ENCODE peak calls at places on chromosomes 2 and 18, in eight cellular contexts. One of them, this sample, is unnamed.

GRCh38 chr2:8477511-8478132 is 204.2 kb upstream of the ID2 start:
- DNase-seq in SK-N-SH: no peak
- DNase-seq in Panc1: no peak
- DNase-seq in HL-60: peak
- DNase-seq in H1: no peak
- DNase-seq in HCT116: no peak
- DNase-seq in breast epithelium: peak
- DNase-seq in transverse colon: no peak
- DNase-seq in this sample: no peak

GRCh38 chr2:74223941-74224770 is 25.7 kb downstream of the MTHFD2 start:
- DNase-seq in SK-N-SH: no peak
- DNase-seq in Panc1: no peak
- DNase-seq in HL-60: no peak
- DNase-seq in H1: no peak
- DNase-seq in HCT116: no peak
- DNase-seq in breast epithelium: no peak
- DNase-seq in transverse colon: no peak
- DNase-seq in this sample: no peak

GRCh38 chr2:101432411-101433181 is 42.3 kb downstream of the RFX8 start:
- DNase-seq in SK-N-SH: no peak
- DNase-seq in Panc1: no peak
- DNase-seq in HL-60: no peak
- DNase-seq in H1: no peak
- DNase-seq in HCT116: no peak
- DNase-seq in breast epithelium: no peak
- DNase-seq in transverse colon: no peak
- DNase-seq in this sample: peak

GRCh38 chr18:77897606-77898005 is 648.0 kb downstream of the GALR1 start:
- DNase-seq in SK-N-SH: no peak
- DNase-seq in Panc1: no peak
- DNase-seq in HL-60: no peak
- DNase-seq in H1: no peak
- DNase-seq in HCT116: no peak
- DNase-seq in breast epithelium: no peak
- DNase-seq in transverse colon: no peak
- DNase-seq in this sample: no peak

GRCh38 chr2:85770786-85771409 is 17.1 kb downstream of the ATOH8 start:
- DNase-seq in SK-N-SH: no peak
- DNase-seq in Panc1: no peak
- DNase-seq in HL-60: no peak
- DNase-seq in H1: no peak
- DNase-seq in HCT116: no peak
- DNase-seq in breast epithelium: no peak
- DNase-seq in transverse colon: no peak
- DNase-seq in this sample: no peak

GRCh38 chr2:158297606-158298005 is 158.9 kb downstream of the CCDC148 start:
- DNase-seq in SK-N-SH: no peak
- DNase-seq in Panc1: no peak
- DNase-seq in HL-60: peak
- DNase-seq in H1: no peak
- DNase-seq in HCT116: no peak
- DNase-seq in breast epithelium: no peak
- DNase-seq in transverse colon: no peak
- DNase-seq in this sample: no peak

GRCh38 chr2:154459286-154459685 is 239.2 kb upstream of the KCNJ3 start:
- DNase-seq in SK-N-SH: no peak
- DNase-seq in Panc1: no peak
- DNase-seq in HL-60: no peak
- DNase-seq in H1: no peak
- DNase-seq in HCT116: no peak
- DNase-seq in breast epithelium: no peak
- DNase-seq in transverse colon: no peak
- DNase-seq in this sample: no peak

GRCh38 chr2:3285901-3286645 is 91.5 kb downstream of the EIPR1 start:
- DNase-seq in SK-N-SH: peak
- DNase-seq in Panc1: no peak
- DNase-seq in HL-60: no peak
- DNase-seq in H1: no peak
- DNase-seq in HCT116: no peak
- DNase-seq in breast epithelium: no peak
- DNase-seq in transverse colon: no peak
- DNase-seq in this sample: peak

GRCh38 chr18:42182728-42183700 is 228.0 kb downstream of the PIK3C3 start:
- DNase-seq in SK-N-SH: no peak
- DNase-seq in Panc1: no peak
- DNase-seq in HL-60: no peak
- DNase-seq in H1: no peak
- DNase-seq in HCT116: no peak
- DNase-seq in breast epithelium: no peak
- DNase-seq in transverse colon: no peak
- DNase-seq in this sample: no peak

GRCh38 chr2:236155406-236155805 is 12.8 kb downstream of the GBX2 start:
- DNase-seq in SK-N-SH: no peak
- DNase-seq in Panc1: no peak
- DNase-seq in HL-60: no peak
- DNase-seq in H1: no peak
- DNase-seq in HCT116: no peak
- DNase-seq in breast epithelium: no peak
- DNase-seq in transverse colon: no peak
- DNase-seq in this sample: no peak

GRCh38 chr2:165787334-165787733 is 6.7 kb downstream of the GALNT3 start:
- DNase-seq in SK-N-SH: no peak
- DNase-seq in Panc1: no peak
- DNase-seq in HL-60: no peak
- DNase-seq in H1: no peak
- DNase-seq in HCT116: no peak
- DNase-seq in breast epithelium: no peak
- DNase-seq in transverse colon: no peak
- DNase-seq in this sample: no peak

GRCh38 chr2:147632193-147632592 is 212.6 kb upstream of the ACVR2A start:
- DNase-seq in SK-N-SH: no peak
- DNase-seq in Panc1: no peak
- DNase-seq in HL-60: no peak
- DNase-seq in H1: no peak
- DNase-seq in HCT116: no peak
- DNase-seq in breast epithelium: no peak
- DNase-seq in transverse colon: no peak
- DNase-seq in this sample: no peak

GRCh38 chr2:69674301-69674640 is 30.7 kb upstream of the AAK1 start:
- DNase-seq in SK-N-SH: no peak
- DNase-seq in Panc1: no peak
- DNase-seq in HL-60: no peak
- DNase-seq in H1: no peak
- DNase-seq in HCT116: no peak
- DNase-seq in breast epithelium: no peak
- DNase-seq in transverse colon: no peak
- DNase-seq in this sample: no peak

DNA sequence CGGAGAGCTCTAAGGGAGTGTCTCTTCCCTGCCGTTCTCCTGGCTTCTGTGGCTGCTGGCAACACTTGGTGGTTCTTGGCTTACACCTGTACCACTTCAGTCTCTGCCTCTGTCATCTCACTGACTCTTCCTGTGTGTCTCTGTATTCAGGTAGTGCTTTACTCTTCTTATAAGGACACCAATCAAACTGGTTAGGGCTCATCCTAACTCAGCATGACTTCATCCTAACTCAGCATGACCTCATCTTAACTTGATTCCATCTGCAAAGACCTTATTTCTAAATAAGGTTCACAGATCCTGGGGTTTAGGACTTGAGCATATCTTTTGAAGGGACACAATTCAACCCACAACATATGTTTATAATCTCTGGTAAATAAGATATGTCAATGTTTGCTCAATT is 51.6 kb upstream of the DSEL start:
- DNase-seq in SK-N-SH: no peak
- DNase-seq in Panc1: no peak
- DNase-seq in HL-60: no peak
- DNase-seq in H1: no peak
- DNase-seq in HCT116: no peak
- DNase-seq in breast epithelium: no peak
- DNase-seq in transverse colon: no peak
- DNase-seq in this sample: no peak
- TF ChIP-seq POLR2AphosphoS5 in SK-N-SH: no peak
- TF ChIP-seq POLR2AphosphoS5 in Panc1: no peak
- TF ChIP-seq POLR2AphosphoS5 in HL-60: no peak
- TF ChIP-seq POLR2AphosphoS5 in H1: no peak
- TF ChIP-seq POLR2AphosphoS5 in HCT116: no peak
- TF ChIP-seq POLR2AphosphoS5 in breast epithelium: no peak
- TF ChIP-seq POLR2AphosphoS5 in transverse colon: no peak
- TF ChIP-seq POLR2AphosphoS5 in this sample: no peak

GRCh38 chr2:47373747-47374146 is 29.2 kb upstream of the MSH2 start:
- DNase-seq in SK-N-SH: peak
- DNase-seq in Panc1: no peak
- DNase-seq in HL-60: no peak
- DNase-seq in H1: no peak
- DNase-seq in HCT116: no peak
- DNase-seq in breast epithelium: no peak
- DNase-seq in transverse colon: peak
- DNase-seq in this sample: no peak
- H3K4me3 ChIP-seq in SK-N-SH: no peak
- H3K4me3 ChIP-seq in Panc1: no peak
- H3K4me3 ChIP-seq in HL-60: no peak
- H3K4me3 ChIP-seq in H1: no peak
- H3K4me3 ChIP-seq in HCT116: no peak
- H3K4me3 ChIP-seq in breast epithelium: no peak
- H3K4me3 ChIP-seq in transverse colon: peak
- H3K4me3 ChIP-seq in this sample: no peak

DNA sequence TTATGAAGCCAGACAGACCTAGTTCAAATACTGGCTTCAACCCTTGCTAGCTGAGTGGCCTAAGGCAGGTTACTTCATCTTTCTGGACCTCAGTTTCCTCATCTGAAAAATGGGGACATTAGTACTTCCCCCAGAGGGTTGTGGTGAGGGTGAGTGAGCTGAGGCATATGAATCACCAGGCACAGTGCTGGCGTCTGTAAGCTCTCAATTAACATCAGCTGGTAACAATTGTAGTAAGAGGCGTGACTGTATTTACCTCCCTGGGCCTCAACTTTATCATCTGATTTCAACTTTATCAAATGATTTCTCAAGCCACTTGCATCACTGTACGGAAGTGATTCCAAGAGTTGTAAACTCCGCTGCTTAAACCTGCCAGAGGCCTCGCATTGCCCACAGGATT is 53.6 kb upstream of the PKDCC start:
- DNase-seq in SK-N-SH: no peak
- DNase-seq in Panc1: no peak
- DNase-seq in HL-60: no peak
- DNase-seq in H1: no peak
- DNase-seq in HCT116: no peak
- DNase-seq in breast epithelium: no peak
- DNase-seq in transverse colon: no peak
- DNase-seq in this sample: no peak
- TF ChIP-seq POLR2AphosphoS5 in SK-N-SH: no peak
- TF ChIP-seq POLR2AphosphoS5 in Panc1: no peak
- TF ChIP-seq POLR2AphosphoS5 in HL-60: no peak
- TF ChIP-seq POLR2AphosphoS5 in H1: no peak
- TF ChIP-seq POLR2AphosphoS5 in HCT116: no peak
- TF ChIP-seq POLR2AphosphoS5 in breast epithelium: no peak
- TF ChIP-seq POLR2AphosphoS5 in transverse colon: no peak
- TF ChIP-seq POLR2AphosphoS5 in this sample: peak

GRCh38 chr2:68377137-68377780 is 12.2 kb downstream of the PLEK start:
- DNase-seq in SK-N-SH: no peak
- DNase-seq in Panc1: no peak
- DNase-seq in HL-60: no peak
- DNase-seq in H1: no peak
- DNase-seq in HCT116: no peak
- DNase-seq in breast epithelium: no peak
- DNase-seq in transverse colon: no peak
- DNase-seq in this sample: no peak
- H3K4me3 ChIP-seq in SK-N-SH: no peak
- H3K4me3 ChIP-seq in Panc1: no peak
- H3K4me3 ChIP-seq in HL-60: no peak
- H3K4me3 ChIP-seq in H1: no peak
- H3K4me3 ChIP-seq in HCT116: no peak
- H3K4me3 ChIP-seq in breast epithelium: no peak
- H3K4me3 ChIP-seq in transverse colon: no peak
- H3K4me3 ChIP-seq in this sample: no peak

DNA sequence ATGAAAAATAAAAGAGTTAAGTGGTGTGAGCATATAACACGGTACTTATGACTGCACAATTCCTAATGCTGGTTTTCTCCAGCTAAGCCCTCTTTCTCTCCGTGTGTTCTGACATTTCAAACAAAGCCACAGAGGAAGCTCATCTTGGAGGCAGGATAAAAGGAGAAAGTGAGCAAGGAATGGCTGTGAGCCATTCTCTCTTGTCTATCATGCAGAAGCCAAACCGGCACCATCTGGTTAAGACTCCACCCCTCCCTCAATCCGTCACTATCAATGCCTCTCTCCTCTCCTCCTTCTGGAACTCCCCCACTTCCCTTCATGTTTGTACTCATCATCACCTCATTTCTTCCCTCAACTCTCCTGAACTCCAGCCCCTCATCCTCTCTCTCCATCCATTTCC is 210.4 kb downstream of the TMEM163 start:
- DNase-seq in SK-N-SH: no peak
- DNase-seq in Panc1: no peak
- DNase-seq in HL-60: no peak
- DNase-seq in H1: no peak
- DNase-seq in HCT116: no peak
- DNase-seq in breast epithelium: no peak
- DNase-seq in transverse colon: no peak
- DNase-seq in this sample: peak
- TF ChIP-seq POLR2AphosphoS5 in SK-N-SH: no peak
- TF ChIP-seq POLR2AphosphoS5 in Panc1: no peak
- TF ChIP-seq POLR2AphosphoS5 in HL-60: no peak
- TF ChIP-seq POLR2AphosphoS5 in H1: no peak
- TF ChIP-seq POLR2AphosphoS5 in HCT116: no peak
- TF ChIP-seq POLR2AphosphoS5 in breast epithelium: no peak
- TF ChIP-seq POLR2AphosphoS5 in transverse colon: no peak
- TF ChIP-seq POLR2AphosphoS5 in this sample: no peak